ENCODE peak calls at places on chromosome 13, in four cellular contexts. F, S, X and A are unnamed samples.

GRCh38 chr13:109529964-109530363 is 256.4 kb downstream of the IRS2 start:
- DNase-seq in F (no peak), S (no peak), X (no peak), A (no peak)

GRCh38 chr13:39597828-39598227 is 5.2 kb downstream of the LHFPL6 start:
- DNase-seq in F (no peak), S (no peak), X (no peak), A (peak; percentile 29)

GRCh38 chr13:106521101-106521799 is 14.2 kb downstream of the EFNB2 start:
- DNase-seq in F (no peak), S (no peak), X (no peak), A (no peak)

GRCh38 chr13:83350569-83350968 is 531.7 kb downstream of the SLITRK1 start:
- DNase-seq in F (no peak), S (no peak), X (no peak), A (no peak)

GRCh38 chr13:26759907-26760834 is at the start of gene GPR12:
- DNase-seq in F (no peak), S (no peak), X (no peak), A (no peak)

GRCh38 chr13:93249259-93249917 is 22.8 kb downstream of the GPC6 start:
- DNase-seq in F (no peak), S (no peak), X (no peak), A (no peak)

GRCh38 chr13:62176051-62176450 is 760.4 kb upstream of the PCDH20 start:
- DNase-seq in F (no peak), S (no peak), X (no peak), A (no peak)

GRCh38 chr13:83839158-83839557 is 43.1 kb downstream of the SLITRK1 start:
- DNase-seq in F (no peak), S (no peak), X (no peak), A (no peak)

GRCh38 chr13:100510208-100510997 is 78.2 kb downstream of the GGACT start:
- DNase-seq in F (no peak), S (no peak), X (no peak), A (no peak)

GRCh38 chr13:50631041-50631440 is 212.5 kb downstream of the DLEU7 start:
- DNase-seq in F (no peak), S (no peak), X (no peak), A (no peak)

GRCh38 chr13:40143559-40143958 is 488.1 kb downstream of the COG6 start:
- DNase-seq in F (no peak), S (no peak), X (no peak), A (peak; percentile 55)

GRCh38 chr13:46179576-46180368 is 2.2 kb downstream of the LCP1 start:
- DNase-seq in F (no peak), S (peak; percentile 59), X (peak; percentile 55), A (peak; percentile 72)

GRCh38 chr13:94454906-94455305 is 24.6 kb downstream of the DCT start:
- DNase-seq in F (no peak), S (no peak), X (no peak), A (no peak)

GRCh38 chr13:57437587-57437986 is 194.0 kb upstream of the PCDH17 start:
- DNase-seq in F (no peak), S (no peak), X (no peak), A (no peak)

GRCh38 chr13:72290962-72291681 is 424.1 kb upstream of the DACH1 start:
- DNase-seq in F (no peak), S (no peak), X (no peak), A (no peak)

GRCh38 chr13:21121616-21122015 is 54.7 kb downstream of the SKA3 start:
- DNase-seq in F (no peak), S (no peak), X (no peak), A (no peak)

GRCh38 chr13:114101325-114101821 is 31.1 kb downstream of the RASA3 start:
- DNase-seq in F (no peak), S (no peak), X (no peak), A (no peak)

GRCh38 chr13:23656637-23657036 is 86.4 kb downstream of the TNFRSF19 start:
- DNase-seq in F (no peak), S (no peak), X (no peak), A (no peak)

DNA sequence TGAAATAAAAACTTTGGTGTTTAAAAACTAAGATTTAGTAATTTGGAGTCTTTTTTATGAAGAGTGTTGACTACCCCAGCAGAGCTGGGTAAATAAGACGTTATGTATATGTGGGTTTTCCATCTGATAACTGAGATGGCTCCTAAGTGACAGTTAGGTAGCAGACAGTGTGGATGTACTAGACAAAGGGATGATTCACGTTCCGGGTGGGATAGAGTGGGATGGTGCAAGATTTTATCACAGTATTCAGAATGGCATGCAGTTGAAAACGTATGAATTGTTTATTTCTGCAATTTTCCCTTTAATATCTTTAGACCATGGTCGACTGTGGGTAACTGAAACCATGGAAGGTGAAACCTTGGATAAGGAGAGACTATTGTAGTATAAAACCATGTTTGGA is 50.4 kb downstream of the NAA16 start:
- DNase-seq in F (no peak), S (no peak), X (no peak), A (no peak)
- H3K36me3 ChIP-seq in F (peaks cover 18% of the 10 kb centered on the region), S (peaks cover 81% of the 10 kb centered on the region), X (peaks cover 34% of the 10 kb centered on the region), A (peaks cover 98% of the 10 kb centered on the region)

DNA sequence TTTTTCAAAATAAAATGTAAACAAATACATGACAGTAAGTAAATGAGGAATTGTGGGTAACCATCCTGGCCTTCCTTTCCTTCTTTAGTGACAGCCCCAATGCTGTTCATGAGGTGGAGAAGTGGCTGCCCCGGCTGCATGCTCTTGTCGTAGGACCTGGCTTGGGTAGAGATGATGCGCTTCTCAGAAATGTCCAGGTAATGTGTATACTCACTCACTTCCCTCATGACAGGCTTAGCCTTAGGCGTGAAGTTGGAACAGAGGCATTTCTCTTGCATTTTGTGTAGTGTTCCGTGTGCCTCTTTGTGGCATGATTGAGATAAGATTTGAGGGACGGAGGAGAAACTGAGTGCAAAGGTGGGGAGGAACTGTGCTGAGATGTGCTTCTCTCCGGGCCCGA is 12.0 kb downstream of the NAXD start:
- DNase-seq in F (no peak), S (no peak), X (no peak), A (no peak)
- H3K36me3 ChIP-seq in F (no peaks in the 10 kb centered on the region), S (peaks cover 76% of the 10 kb centered on the region), X (peaks cover 44% of the 10 kb centered on the region), A (peaks cover 21% of the 10 kb centered on the region)

GRCh38 chr13:110635405-110636002 is 20.2 kb downstream of the NAXD start:
- DNase-seq in F (no peak), S (no peak), X (no peak), A (no peak)
- H3K36me3 ChIP-seq in F (peaks cover 6% of the 10 kb centered on the region), S (peaks cover 69% of the 10 kb centered on the region), X (peaks cover 67% of the 10 kb centered on the region), A (peaks cover 44% of the 10 kb centered on the region)

DNA sequence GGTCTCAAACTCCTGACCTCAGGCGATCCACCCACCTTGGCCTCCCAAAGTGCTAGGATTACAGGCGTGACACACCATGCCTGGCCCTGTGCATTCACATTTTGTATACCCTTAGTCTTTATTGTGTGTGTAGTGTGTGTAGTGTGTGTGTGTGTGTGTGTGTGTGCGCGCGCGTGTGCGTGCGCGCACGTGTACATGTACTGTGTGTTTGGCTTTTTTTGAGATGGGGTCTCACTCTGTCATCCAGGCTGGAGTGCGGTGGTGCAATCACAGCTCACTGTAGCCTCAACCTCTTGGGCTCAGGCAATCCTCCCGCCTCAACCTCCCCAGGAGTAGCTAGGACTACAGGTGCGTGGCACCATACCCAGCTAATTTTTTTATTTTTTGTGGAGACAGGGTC is 22.1 kb downstream of the ITM2B start:
- DNase-seq in F (no peak), S (no peak), X (no peak), A (no peak)
- H3K36me3 ChIP-seq in F (peaks cover 27% of the 10 kb centered on the region), S (peaks cover 64% of the 10 kb centered on the region), X (peaks cover 60% of the 10 kb centered on the region), A (peaks cover 28% of the 10 kb centered on the region)